ENCODE peak calls at places on chromosomes 12 and 14, in seven cellular contexts. One of them, this sample, is unnamed. For H3K9me3, the result is how much of the 10 kb centered on the place peaks cover.

GRCh38 chr12:75908961-75909699 is 122.4 kb downstream of the PHLDA1 start:
- DNase-seq in SJSA1: peak
- DNase-seq in AG04450: peak
- DNase-seq in IMR-90: peak
- DNase-seq in CD4-positive, alpha-beta memory T cell: no peak
- DNase-seq in upper lobe of right lung: no peak
- DNase-seq in suprapubic skin: peak
- DNase-seq in this sample: no peak

GRCh38 chr14:74459289-74459946 is 33.4 kb upstream of the SYNDIG1L start:
- DNase-seq in SJSA1: peak
- DNase-seq in AG04450: peak
- DNase-seq in IMR-90: peak
- DNase-seq in CD4-positive, alpha-beta memory T cell: no peak
- DNase-seq in upper lobe of right lung: no peak
- DNase-seq in suprapubic skin: no peak
- DNase-seq in this sample: no peak

GRCh38 chr12:6213969-6214368 is 13.8 kb downstream of the CD9 start:
- DNase-seq in SJSA1: no peak
- DNase-seq in AG04450: no peak
- DNase-seq in IMR-90: no peak
- DNase-seq in CD4-positive, alpha-beta memory T cell: no peak
- DNase-seq in upper lobe of right lung: no peak
- DNase-seq in suprapubic skin: no peak
- DNase-seq in this sample: no peak

GRCh38 chr14:104800600-104801283 is at the start of gene ZBTB42:
- DNase-seq in SJSA1: peak
- DNase-seq in AG04450: no peak
- DNase-seq in IMR-90: peak
- DNase-seq in CD4-positive, alpha-beta memory T cell: peak
- DNase-seq in upper lobe of right lung: peak
- DNase-seq in suprapubic skin: no peak
- DNase-seq in this sample: peak

GRCh38 chr12:110281549-110282342 is 699 bp downstream of the ATP2A2 start:
- DNase-seq in SJSA1: peak
- DNase-seq in AG04450: no peak
- DNase-seq in IMR-90: peak
- DNase-seq in CD4-positive, alpha-beta memory T cell: peak
- DNase-seq in upper lobe of right lung: peak
- DNase-seq in suprapubic skin: peak
- DNase-seq in this sample: peak

GRCh38 chr12:104462931-104463339 is 6.2 kb downstream of the CHST11 start:
- DNase-seq in SJSA1: no peak
- DNase-seq in AG04450: no peak
- DNase-seq in IMR-90: no peak
- DNase-seq in CD4-positive, alpha-beta memory T cell: peak
- DNase-seq in upper lobe of right lung: no peak
- DNase-seq in suprapubic skin: no peak
- DNase-seq in this sample: peak

GRCh38 chr12:22046968-22047390 is 961 bp downstream of the CMAS start:
- DNase-seq in SJSA1: no peak
- DNase-seq in AG04450: no peak
- DNase-seq in IMR-90: peak
- DNase-seq in CD4-positive, alpha-beta memory T cell: no peak
- DNase-seq in upper lobe of right lung: no peak
- DNase-seq in suprapubic skin: no peak
- DNase-seq in this sample: no peak

GRCh38 chr12:9951026-9951652 is 19.0 kb upstream of the CLEC2A start:
- DNase-seq in SJSA1: no peak
- DNase-seq in AG04450: no peak
- DNase-seq in IMR-90: no peak
- DNase-seq in CD4-positive, alpha-beta memory T cell: peak
- DNase-seq in upper lobe of right lung: no peak
- DNase-seq in suprapubic skin: no peak
- DNase-seq in this sample: peak

GRCh38 chr12:95003921-95004272 is 400 bp upstream of the NDUFA12 start:
- DNase-seq in SJSA1: no peak
- DNase-seq in AG04450: no peak
- DNase-seq in IMR-90: no peak
- DNase-seq in CD4-positive, alpha-beta memory T cell: no peak
- DNase-seq in upper lobe of right lung: no peak
- DNase-seq in suprapubic skin: no peak
- DNase-seq in this sample: no peak

GRCh38 chr14:76977793-76978730 is 50.4 kb downstream of the IRF2BPL start:
- DNase-seq in SJSA1: no peak
- DNase-seq in AG04450: peak
- DNase-seq in IMR-90: peak
- DNase-seq in CD4-positive, alpha-beta memory T cell: peak
- DNase-seq in upper lobe of right lung: peak
- DNase-seq in suprapubic skin: peak
- DNase-seq in this sample: peak

GRCh38 chr12:104649217-104649834 is 192.6 kb downstream of the CHST11 start:
- DNase-seq in SJSA1: no peak
- DNase-seq in AG04450: no peak
- DNase-seq in IMR-90: no peak
- DNase-seq in CD4-positive, alpha-beta memory T cell: no peak
- DNase-seq in upper lobe of right lung: no peak
- DNase-seq in suprapubic skin: no peak
- DNase-seq in this sample: no peak

GRCh38 chr12:19706936-19707335 is 267.6 kb downstream of the AEBP2 start:
- DNase-seq in SJSA1: no peak
- DNase-seq in AG04450: no peak
- DNase-seq in IMR-90: peak
- DNase-seq in CD4-positive, alpha-beta memory T cell: no peak
- DNase-seq in upper lobe of right lung: no peak
- DNase-seq in suprapubic skin: no peak
- DNase-seq in this sample: no peak

GRCh38 chr12:19712041-19712440 is 272.7 kb downstream of the AEBP2 start:
- DNase-seq in SJSA1: peak
- DNase-seq in AG04450: peak
- DNase-seq in IMR-90: peak
- DNase-seq in CD4-positive, alpha-beta memory T cell: no peak
- DNase-seq in upper lobe of right lung: no peak
- DNase-seq in suprapubic skin: no peak
- DNase-seq in this sample: no peak

GRCh38 chr12:19707948-19708409 is 268.7 kb downstream of the AEBP2 start:
- DNase-seq in SJSA1: peak
- DNase-seq in AG04450: no peak
- DNase-seq in IMR-90: peak
- DNase-seq in CD4-positive, alpha-beta memory T cell: no peak
- DNase-seq in upper lobe of right lung: no peak
- DNase-seq in suprapubic skin: no peak
- DNase-seq in this sample: no peak

GRCh38 chr12:19709889-19710288 is 270.6 kb downstream of the AEBP2 start:
- DNase-seq in SJSA1: no peak
- DNase-seq in AG04450: no peak
- DNase-seq in IMR-90: peak
- DNase-seq in CD4-positive, alpha-beta memory T cell: no peak
- DNase-seq in upper lobe of right lung: no peak
- DNase-seq in suprapubic skin: no peak
- DNase-seq in this sample: no peak

GRCh38 chr12:19710811-19711793 is 271.8 kb downstream of the AEBP2 start:
- DNase-seq in SJSA1: no peak
- DNase-seq in AG04450: no peak
- DNase-seq in IMR-90: no peak
- DNase-seq in CD4-positive, alpha-beta memory T cell: no peak
- DNase-seq in upper lobe of right lung: no peak
- DNase-seq in suprapubic skin: no peak
- DNase-seq in this sample: no peak
- H3K9me3 ChIP-seq in SJSA1: under half
- H3K9me3 ChIP-seq in AG04450: under half
- H3K9me3 ChIP-seq in IMR-90: under half
- H3K9me3 ChIP-seq in CD4-positive, alpha-beta memory T cell: under half
- H3K9me3 ChIP-seq in upper lobe of right lung: under half
- H3K9me3 ChIP-seq in suprapubic skin: under half
- H3K9me3 ChIP-seq in this sample: under half

DNA sequence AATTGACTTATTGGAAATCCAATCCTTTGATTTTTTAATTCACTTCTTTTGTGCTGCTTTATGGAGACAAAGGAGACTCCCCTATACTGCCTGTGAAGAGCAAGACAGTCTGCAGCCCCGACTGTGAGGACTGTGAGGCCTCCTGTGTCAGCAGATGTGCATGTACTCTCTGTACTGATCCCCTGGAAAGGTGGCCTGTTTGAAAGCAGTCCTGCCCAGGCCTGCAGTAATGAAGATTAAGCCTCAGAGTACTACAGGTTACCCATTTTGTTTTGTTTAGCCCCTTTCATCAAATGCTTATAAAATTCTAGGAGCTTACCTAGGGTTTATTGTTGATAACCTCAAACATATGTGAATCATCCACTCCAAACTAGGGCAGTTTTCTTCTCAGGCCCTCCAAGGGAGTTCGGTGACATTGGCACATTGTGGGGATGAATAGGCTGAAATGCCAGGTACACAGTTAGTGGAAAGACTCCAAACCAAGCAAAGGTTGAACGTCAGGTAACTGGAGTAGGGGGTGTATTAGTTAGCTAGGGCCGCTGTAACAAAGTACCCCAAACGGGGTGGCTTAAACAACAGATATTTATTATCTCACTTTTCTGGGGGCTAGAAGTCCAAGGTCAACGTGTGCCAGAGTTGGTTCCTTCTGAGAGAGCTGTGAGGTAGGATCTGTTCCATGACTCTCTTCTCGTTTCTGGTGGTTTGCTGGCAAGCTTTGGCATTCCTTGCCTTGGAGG is 208.7 kb upstream of the BCL2L14 start:
- DNase-seq in SJSA1: no peak
- DNase-seq in AG04450: no peak
- DNase-seq in IMR-90: no peak
- DNase-seq in CD4-positive, alpha-beta memory T cell: no peak
- DNase-seq in upper lobe of right lung: no peak
- DNase-seq in suprapubic skin: no peak
- DNase-seq in this sample: no peak
- H3K27ac ChIP-seq in SJSA1: no peak
- H3K27ac ChIP-seq in AG04450: no peak
- H3K27ac ChIP-seq in IMR-90: no peak
- H3K27ac ChIP-seq in CD4-positive, alpha-beta memory T cell: no peak
- H3K27ac ChIP-seq in upper lobe of right lung: peak
- H3K27ac ChIP-seq in suprapubic skin: peak
- H3K27ac ChIP-seq in this sample: no peak

GRCh38 chr12:34396006-34396860 is 373.9 kb downstream of the ALG10 start:
- DNase-seq in SJSA1: no peak
- DNase-seq in AG04450: no peak
- DNase-seq in IMR-90: no peak
- DNase-seq in CD4-positive, alpha-beta memory T cell: no peak
- DNase-seq in upper lobe of right lung: peak
- DNase-seq in suprapubic skin: peak
- DNase-seq in this sample: no peak
- H3K9me3 ChIP-seq in SJSA1: under half
- H3K9me3 ChIP-seq in AG04450: half or more
- H3K9me3 ChIP-seq in IMR-90: half or more
- H3K9me3 ChIP-seq in CD4-positive, alpha-beta memory T cell: under half
- H3K9me3 ChIP-seq in upper lobe of right lung: under half
- H3K9me3 ChIP-seq in suprapubic skin: under half
- H3K9me3 ChIP-seq in this sample: under half

DNA sequence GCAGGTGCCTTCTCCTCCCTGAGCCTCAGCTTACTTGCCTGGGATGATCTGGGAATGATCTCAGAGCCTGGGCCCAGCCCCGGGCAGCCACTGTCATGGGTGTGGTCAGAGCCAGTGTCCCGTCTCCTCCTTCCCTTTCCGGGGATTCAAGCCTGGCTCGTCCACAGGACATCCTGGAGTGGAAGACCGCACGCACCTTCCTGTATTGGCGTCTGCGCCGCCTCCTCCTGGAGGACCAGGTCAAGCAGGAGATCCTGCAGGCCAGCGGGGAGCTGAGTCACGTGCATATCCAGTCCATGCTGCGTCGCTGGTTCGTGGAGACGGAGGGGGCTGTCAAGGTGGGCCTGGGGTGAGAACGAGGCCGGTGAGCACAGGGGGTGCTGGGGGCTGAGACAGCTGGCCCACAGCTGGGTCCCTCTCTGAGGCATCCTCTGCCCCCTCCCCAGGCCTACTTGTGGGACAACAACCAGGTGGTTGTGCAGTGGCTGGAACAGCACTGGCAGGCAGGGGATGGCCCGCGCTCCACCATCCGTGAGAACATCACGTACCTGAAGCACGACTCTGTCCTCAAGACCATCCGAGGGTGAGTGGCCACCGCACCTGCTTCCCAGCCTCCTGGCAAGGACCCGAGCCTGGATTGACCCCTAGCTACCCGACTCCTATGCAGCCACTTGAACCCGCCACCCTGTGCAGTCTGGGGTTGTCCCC is 44.0 kb downstream of the FOXN4 start:
- DNase-seq in SJSA1: no peak
- DNase-seq in AG04450: no peak
- DNase-seq in IMR-90: no peak
- DNase-seq in CD4-positive, alpha-beta memory T cell: no peak
- DNase-seq in upper lobe of right lung: no peak
- DNase-seq in suprapubic skin: no peak
- DNase-seq in this sample: no peak
- H3K27ac ChIP-seq in SJSA1: no peak
- H3K27ac ChIP-seq in AG04450: no peak
- H3K27ac ChIP-seq in IMR-90: no peak
- H3K27ac ChIP-seq in CD4-positive, alpha-beta memory T cell: no peak
- H3K27ac ChIP-seq in upper lobe of right lung: no peak
- H3K27ac ChIP-seq in suprapubic skin: peak
- H3K27ac ChIP-seq in this sample: no peak

GRCh38 chr14:32211068-32211404 is 8.0 kb upstream of the RNU6-8 start:
- DNase-seq in SJSA1: no peak
- DNase-seq in AG04450: no peak
- DNase-seq in IMR-90: no peak
- DNase-seq in CD4-positive, alpha-beta memory T cell: no peak
- DNase-seq in upper lobe of right lung: no peak
- DNase-seq in suprapubic skin: no peak
- DNase-seq in this sample: no peak

GRCh38 chr14:32217301-32217700 is 14.2 kb upstream of the RNU6-8 start:
- DNase-seq in SJSA1: no peak
- DNase-seq in AG04450: no peak
- DNase-seq in IMR-90: no peak
- DNase-seq in CD4-positive, alpha-beta memory T cell: no peak
- DNase-seq in upper lobe of right lung: no peak
- DNase-seq in suprapubic skin: no peak
- DNase-seq in this sample: no peak

GRCh38 chr14:32209471-32209870 is 6.4 kb upstream of the RNU6-8 start:
- DNase-seq in SJSA1: no peak
- DNase-seq in AG04450: no peak
- DNase-seq in IMR-90: no peak
- DNase-seq in CD4-positive, alpha-beta memory T cell: no peak
- DNase-seq in upper lobe of right lung: no peak
- DNase-seq in suprapubic skin: no peak
- DNase-seq in this sample: no peak

GRCh38 chr14:32208490-32208889 is 5.4 kb upstream of the RNU6-8 start:
- DNase-seq in SJSA1: no peak
- DNase-seq in AG04450: no peak
- DNase-seq in IMR-90: no peak
- DNase-seq in CD4-positive, alpha-beta memory T cell: no peak
- DNase-seq in upper lobe of right lung: no peak
- DNase-seq in suprapubic skin: no peak
- DNase-seq in this sample: no peak

DNA sequence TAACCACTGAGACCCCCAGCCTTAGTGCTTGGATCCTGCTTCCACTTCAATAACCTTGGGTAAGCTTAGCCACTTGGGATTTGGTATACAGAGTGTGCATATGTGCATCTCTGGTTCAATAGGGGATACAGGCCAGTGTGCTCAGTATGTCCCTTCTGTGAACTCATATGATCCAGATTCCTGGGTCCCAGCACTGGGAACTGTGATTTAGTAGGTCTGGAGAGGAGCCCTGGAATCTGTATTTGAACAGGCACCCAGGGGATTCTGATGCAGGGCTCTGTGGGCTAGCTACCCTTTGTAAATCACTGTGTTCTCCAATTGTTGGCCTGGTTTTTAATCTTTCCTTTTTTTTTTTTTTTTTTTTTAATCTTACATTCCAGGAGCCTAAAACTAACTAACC is 9.8 kb upstream of the RNU6-8 start:
- DNase-seq in SJSA1: no peak
- DNase-seq in AG04450: no peak
- DNase-seq in IMR-90: no peak
- DNase-seq in CD4-positive, alpha-beta memory T cell: no peak
- DNase-seq in upper lobe of right lung: no peak
- DNase-seq in suprapubic skin: no peak
- DNase-seq in this sample: no peak
- H3K9me3 ChIP-seq in SJSA1: under half
- H3K9me3 ChIP-seq in AG04450: under half
- H3K9me3 ChIP-seq in IMR-90: under half
- H3K9me3 ChIP-seq in CD4-positive, alpha-beta memory T cell: under half
- H3K9me3 ChIP-seq in upper lobe of right lung: under half
- H3K9me3 ChIP-seq in suprapubic skin: under half
- H3K9me3 ChIP-seq in this sample: under half

This sample was measured in CD8-positive, alpha-beta memory T cell.